ENCODE peak calls at places on chromosomes 12 and 14, in eight cellular contexts. S is esophagus squamous epithelium, P is activated T-cell treated with anti-CD3 and anti-CD28 coated beads for 1 hour, J is HT1080, M is neural progenitor cell, F is HFFc6, T is cardiac fibroblast, H is SW480. I is an unnamed sample.

GRCh38 chr12:12357697-12358476 is 1.0 kb downstream of the BORCS5 start:
- DNase-seq in F (peak), H (peak), P (no peak), M (no peak), S (no peak), J (no peak), T (no peak), I (no peak)

GRCh38 chr12:72815421-72815820 is 543.3 kb downstream of the TRHDE start:
- DNase-seq in J (no peak), T (no peak), F (no peak), M (no peak), H (no peak), P (no peak), S (no peak), I (no peak)

GRCh38 chr12:2801044-2801783 is 6.4 kb downstream of the FKBP4 start:
- DNase-seq in H (no peak), J (no peak), P (no peak), T (no peak), F (no peak), S (no peak), M (no peak), I (no peak)

GRCh38 chr14:90409209-90409730 is 12.4 kb downstream of the CALM1 start:
- DNase-seq in T (peak), F (peak), M (no peak), J (peak), S (no peak), P (no peak), H (no peak), I (peak)

GRCh38 chr14:59296508-59296907 is 108.0 kb downstream of the DAAM1 start:
- DNase-seq in T (no peak), P (no peak), M (no peak), H (no peak), S (no peak), F (no peak), J (no peak), I (no peak)

GRCh38 chr14:53807580-53807979 is 149.0 kb downstream of the BMP4 start:
- DNase-seq in T (peak), M (no peak), J (no peak), S (no peak), P (no peak), H (no peak), F (no peak), I (no peak)

GRCh38 chr12:5773550-5773949 is 171.5 kb downstream of the ANO2 start:
- DNase-seq in T (no peak), M (no peak), S (no peak), H (no peak), P (no peak), J (no peak), F (no peak), I (no peak)

GRCh38 chr12:57451233-57451778 is 3.8 kb upstream of the INHBE start:
- DNase-seq in S (no peak), H (no peak), M (no peak), F (no peak), P (no peak), T (no peak), J (no peak), I (no peak)

GRCh38 chr12:85866929-85867776 is 6.9 kb upstream of the NTS start:
- DNase-seq in T (peak), P (no peak), S (no peak), M (peak), H (peak), J (peak), F (peak), I (peak)

GRCh38 chr12:4899361-4899760 is 10.3 kb upstream of the KCNA1 start:
- DNase-seq in M (peak), T (no peak), F (no peak), H (peak), S (no peak), P (no peak), J (no peak), I (no peak)

GRCh38 chr14:42517786-42518530 is 911.3 kb downstream of the LRFN5 start:
- DNase-seq in H (no peak), F (no peak), T (no peak), M (no peak), S (no peak), J (no peak), P (no peak), I (no peak)

GRCh38 chr12:116687888-116688287 is 50.0 kb downstream of the SPRING1 start:
- DNase-seq in T (peak), P (no peak), M (peak), S (no peak), J (peak), F (no peak), H (peak), I (peak)

GRCh38 chr12:12081836-12082497 is 11.2 kb downstream of the BCL2L14 start:
- DNase-seq in J (peak), P (no peak), M (peak), H (peak), T (peak), S (no peak), F (peak), I (peak)

GRCh38 chr12:34217660-34218059 is 195.4 kb downstream of the ALG10 start:
- DNase-seq in J (no peak), H (no peak), F (no peak), T (no peak), P (no peak), M (no peak), S (no peak), I (no peak)

GRCh38 chr14:44029933-44030332 is 477.1 kb downstream of the FSCB start:
- DNase-seq in H (no peak), S (no peak), M (no peak), J (peak), T (peak), P (no peak), F (no peak), I (no peak)

GRCh38 chr14:68513137-68513536 is 279.7 kb downstream of the ZFP36L1 start:
- DNase-seq in T (no peak), M (no peak), F (no peak), H (no peak), P (no peak), J (no peak), S (no peak), I (no peak)

GRCh38 chr12:56338643-56339422 is at the start of gene IL23A:
- DNase-seq in F (no peak), M (peak), S (no peak), P (peak), H (peak), T (peak), J (peak), I (no peak)

GRCh38 chr12:52884526-52885293 is 20.2 kb downstream of the KRT8 start:
- DNase-seq in P (peak), T (peak), J (peak), M (peak), H (peak), S (no peak), F (peak), I (peak)

GRCh38 chr12:95773320-95773719 is 17.2 kb downstream of the NTN4 start:
- DNase-seq in P (no peak), F (no peak), J (no peak), M (no peak), H (no peak), T (no peak), S (no peak), I (no peak)

GRCh38 chr12:105214141-105214540 is 21.8 kb downstream of the APPL2 start:
- DNase-seq in F (peak), H (peak), T (peak), J (peak), P (no peak), S (no peak), M (no peak), I (no peak)

GRCh38 chr12:38157274-38157932 is 159.2 kb upstream of the ALG10B start:
- DNase-seq in M (no peak), F (no peak), P (no peak), H (no peak), T (no peak), J (no peak), S (no peak), I (no peak)

GRCh38 chr12:67671419-67671818 is 22.9 kb downstream of the DYRK2 start:
- DNase-seq in S (no peak), J (no peak), H (no peak), F (peak), T (peak), M (no peak), P (no peak), I (no peak)

GRCh38 chr14:61836184-61836583 is 74.0 kb downstream of the SNAPC1 start:
- DNase-seq in H (no peak), S (no peak), M (no peak), F (no peak), J (no peak), P (no peak), T (no peak), I (no peak)

GRCh38 chr12:57793920-57794319 is 11.3 kb downstream of the TSFM start:
- DNase-seq in M (no peak), S (no peak), H (no peak), P (no peak), J (peak), T (peak), F (peak), I (no peak)

GRCh38 chr14:50769893-50770500 is 61.0 kb downstream of the NIN start:
- DNase-seq in M (no peak), J (no peak), S (no peak), F (no peak), T (no peak), H (peak), P (no peak), I (no peak)

GRCh38 chr14:105333020-105333490 is 18.5 kb downstream of the PACS2 start:
- DNase-seq in P (no peak), H (no peak), T (no peak), F (no peak), J (no peak), M (no peak), S (no peak), I (no peak)

GRCh38 chr14:94770251-94770749 is 387 bp upstream of the GSC start:
- DNase-seq in T (no peak), H (no peak), J (no peak), F (no peak), M (peak), P (no peak), S (no peak), I (peak)

GRCh38 chr12:89247541-89247942 is 104.8 kb downstream of the DUSP6 start:
- DNase-seq in F (no peak), T (no peak), S (no peak), J (peak), M (peak), H (peak), P (no peak), I (peak)

GRCh38 chr12:69388371-69388770 is 28.8 kb downstream of the YEATS4 start:
- DNase-seq in M (no peak), F (peak), T (peak), P (no peak), J (peak), S (no peak), H (peak), I (peak)

GRCh38 chr14:55927059-55927458 is 191.2 kb upstream of the PELI2 start:
- DNase-seq in T (no peak), P (no peak), S (no peak), M (peak), F (no peak), J (no peak), H (no peak), I (no peak)

GRCh38 chr12:95258146-95258545 is 40.5 kb downstream of the VEZT start:
- DNase-seq in T (no peak), P (no peak), S (no peak), H (peak), M (no peak), F (no peak), J (peak), I (no peak)

GRCh38 chr12:105445261-105446015 is 114.9 kb downstream of the C12orf75 start:
- DNase-seq in M (peak), T (peak), J (no peak), P (no peak), S (no peak), H (peak), F (peak), I (no peak)

GRCh38 chr12:32252199-32253073 is 145.8 kb downstream of the BICD1 start:
- DNase-seq in M (peak), J (no peak), P (no peak), T (no peak), H (no peak), F (no peak), S (no peak), I (no peak)

GRCh38 chr12:112130461-112130998 is 5.2 kb downstream of the TRAFD1 start:
- DNase-seq in T (peak), P (no peak), M (no peak), S (no peak), J (peak), H (no peak), F (peak), I (peak)

GRCh38 chr12:7101694-7102131 is 7.3 kb downstream of the C1RL start:
- DNase-seq in T (no peak), F (no peak), M (no peak), P (no peak), H (no peak), J (no peak), S (no peak), I (no peak)

I was measured in H4.